ENCODE peak calls at places on chromosomes 4 and X, in five cellular contexts. One of them, this sample, is unnamed.

GRCh38 chr4:146040623-146041022 is 102.0 kb upstream of the ZNF827 start:
- DNase-seq in MCF 10A: no peak
- DNase-seq in NCI-H1436: no peak
- DNase-seq in PC-9: no peak
- DNase-seq in DMS153: no peak
- DNase-seq in this sample: no peak

GRCh38 chr4:136319789-136320470 is 1212.4 kb downstream of the PCDH18 start:
- DNase-seq in MCF 10A: peak
- DNase-seq in NCI-H1436: no peak
- DNase-seq in PC-9: peak
- DNase-seq in DMS153: no peak
- DNase-seq in this sample: peak

GRCh38 chrX:18639280-18639679 is 32.6 kb downstream of the RS1 start:
- DNase-seq in MCF 10A: no peak
- DNase-seq in NCI-H1436: no peak
- DNase-seq in PC-9: no peak
- DNase-seq in DMS153: no peak
- DNase-seq in this sample: no peak

GRCh38 chr4:152185786-152186540 is 349.9 kb downstream of the FBXW7 start:
- DNase-seq in MCF 10A: peak
- DNase-seq in NCI-H1436: no peak
- DNase-seq in PC-9: no peak
- DNase-seq in DMS153: no peak
- DNase-seq in this sample: no peak

GRCh38 chr4:151276787-151277557 is at the start of gene PRSS48:
- DNase-seq in MCF 10A: peak
- DNase-seq in NCI-H1436: peak
- DNase-seq in PC-9: no peak
- DNase-seq in DMS153: peak
- DNase-seq in this sample: peak

GRCh38 chrX:129145382-129145781 is 377.9 kb downstream of the SMARCA1 start:
- DNase-seq in MCF 10A: no peak
- DNase-seq in NCI-H1436: peak
- DNase-seq in PC-9: no peak
- DNase-seq in DMS153: no peak
- DNase-seq in this sample: no peak

GRCh38 chr4:99763635-99764101 is 53.0 kb upstream of the DAPP1 start:
- DNase-seq in MCF 10A: peak
- DNase-seq in NCI-H1436: no peak
- DNase-seq in PC-9: peak
- DNase-seq in DMS153: no peak
- DNase-seq in this sample: peak

GRCh38 chr4:126265880-126266279 is 951.1 kb downstream of the FAT4 start:
- DNase-seq in MCF 10A: no peak
- DNase-seq in NCI-H1436: no peak
- DNase-seq in PC-9: no peak
- DNase-seq in DMS153: no peak
- DNase-seq in this sample: no peak

GRCh38 chr4:98627883-98628282 is 30.5 kb downstream of the TSPAN5 start:
- DNase-seq in MCF 10A: peak
- DNase-seq in NCI-H1436: no peak
- DNase-seq in PC-9: peak
- DNase-seq in DMS153: no peak
- DNase-seq in this sample: no peak

GRCh38 chrX:47849776-47850175 is 13.1 kb downstream of the ZNF81 start:
- DNase-seq in MCF 10A: no peak
- DNase-seq in NCI-H1436: no peak
- DNase-seq in PC-9: no peak
- DNase-seq in DMS153: no peak
- DNase-seq in this sample: no peak

GRCh38 chr4:107854326-107855030 is 29.7 kb downstream of the SGMS2 start:
- DNase-seq in MCF 10A: no peak
- DNase-seq in NCI-H1436: no peak
- DNase-seq in PC-9: no peak
- DNase-seq in DMS153: no peak
- DNase-seq in this sample: no peak

GRCh38 chr4:47373174-47373573 is 90.3 kb downstream of the COMMD8 start:
- DNase-seq in MCF 10A: no peak
- DNase-seq in NCI-H1436: no peak
- DNase-seq in PC-9: no peak
- DNase-seq in DMS153: no peak
- DNase-seq in this sample: no peak